ENCODE peak calls at places on chromosomes 12 and 14, in seven cellular contexts. L, M, E, D, V, J and B are unnamed samples.

GRCh38 chr14:74638970-74639369 is 26.9 kb upstream of the LTBP2 start:
- DNase-seq in J (no peak), D (no peak), L (no peak), E (no peak), V (no peak), M (no peak), B (no peak)

GRCh38 chr14:105072381-105072861 is 7.2 kb upstream of the GPR132 start:
- DNase-seq in V (no peak), J (no peak), E (no peak), D (no peak), L (no peak), M (no peak), B (no peak)

GRCh38 chr14:91947196-91948184 is at the start of gene FBLN5:
- DNase-seq in J (peak; percentile 40), L (peak; percentile 55), D (peak; percentile 11), V (no peak), M (no peak), E (no peak), B (peak; percentile 67)

GRCh38 chr12:88299567-88300101 is 157.5 kb downstream of the TMTC3 start:
- DNase-seq in E (no peak), J (no peak), L (peak; percentile 98), M (peak; percentile 21), V (peak; percentile 19), D (peak; percentile 66), B (peak; percentile 33)

GRCh38 chr12:118193958-118194357 is 58.0 kb downstream of the PEBP1 start:
- DNase-seq in D (no peak), E (no peak), M (no peak), V (no peak), J (no peak), L (no peak), B (no peak)

GRCh38 chr12:110780448-110780847 is 37.8 kb upstream of the PPP1CC start:
- DNase-seq in D (no peak), J (no peak), L (no peak), M (no peak), V (no peak), E (peak; percentile 54), B (no peak)

GRCh38 chr14:97878727-97879126 is 1081.5 kb downstream of the VRK1 start:
- DNase-seq in D (no peak), E (peak; percentile 48), L (no peak), J (no peak), M (no peak), V (no peak), B (no peak)

GRCh38 chr12:41709463-41710285 is 435.0 kb downstream of the GXYLT1 start:
- DNase-seq in D (peak; percentile 6), V (no peak), J (no peak), M (no peak), E (no peak), L (peak; percentile 92), B (no peak)

GRCh38 chr14:90344285-90344684 is 12.5 kb upstream of the NRDE2 start:
- DNase-seq in V (no peak), L (no peak), J (no peak), M (no peak), E (no peak), D (no peak), B (peak; percentile 22)

GRCh38 chr14:61527325-61528100 is 167.8 kb upstream of the HIF1A start:
- DNase-seq in V (no peak), L (peak; percentile 91), M (no peak), D (peak; percentile 50), E (no peak), J (no peak), B (no peak)

GRCh38 chr14:31096255-31096654 is 70.1 kb upstream of the STRN3 start:
- DNase-seq in V (no peak), E (no peak), J (no peak), L (no peak), D (no peak), M (no peak), B (no peak)

GRCh38 chr12:49942512-49942893 is 8.0 kb upstream of the AQP2 start:
- DNase-seq in E (no peak), J (no peak), M (no peak), D (no peak), V (no peak), L (no peak), B (no peak)

GRCh38 chr14:88879016-88879415 is 54.6 kb downstream of the TTC8 start:
- DNase-seq in L (peak; percentile 25), J (no peak), M (no peak), D (no peak), E (no peak), V (no peak), B (no peak)

GRCh38 chr12:117090816-117091711 is 8.2 kb downstream of the TESC start:
- DNase-seq in L (peak; percentile 78), E (no peak), M (peak; percentile 91), J (no peak), V (no peak), D (no peak), B (no peak)

GRCh38 chr12:1928439-1929121 is 10.1 kb upstream of the CACNA2D4 start:
- DNase-seq in J (no peak), L (no peak), M (no peak), E (no peak), D (no peak), V (no peak), B (no peak)

GRCh38 chr12:112261559-112261958 is 120.7 kb downstream of the HECTD4 start:
- DNase-seq in E (no peak), J (no peak), D (peak; percentile 37), M (peak; percentile 22), L (no peak), V (no peak), B (peak; percentile 6)

GRCh38 chr14:104210548-104211195 is 72.3 kb downstream of the KIF26A start:
- DNase-seq in M (no peak), J (no peak), E (no peak), V (no peak), D (no peak), L (no peak), B (no peak)

GRCh38 chr12:94717112-94717511 is 66.8 kb upstream of the TMCC3 start:
- DNase-seq in E (no peak), V (no peak), M (no peak), L (no peak), J (no peak), D (no peak), B (no peak)

GRCh38 chr12:96201272-96202227 is 7.4 kb downstream of the ELK3 start:
- DNase-seq in D (no peak), V (no peak), M (no peak), L (no peak), J (no peak), E (no peak), B (no peak)

GRCh38 chr12:105480162-105480561 is 149.7 kb downstream of the C12orf75 start:
- DNase-seq in L (peak; percentile 54), M (no peak), D (no peak), V (no peak), J (no peak), E (no peak), B (no peak)

GRCh38 chr12:27428466-27428865 is 18.1 kb upstream of the SMCO2 start:
- DNase-seq in L (no peak), V (no peak), E (no peak), D (no peak), J (no peak), M (no peak), B (no peak)

GRCh38 chr12:117552971-117553370 is 191.5 kb upstream of the NOS1 start:
- DNase-seq in M (no peak), D (no peak), L (no peak), V (no peak), J (peak; percentile 33), E (no peak), B (no peak)

GRCh38 chr12:6887460-6887859 is 14.4 kb upstream of the SPSB2 start:
- DNase-seq in M (no peak), J (no peak), V (no peak), L (no peak), D (no peak), E (no peak), B (no peak)